ENCODE peak calls at places on chromosomes 6 and 20, in seven cellular contexts. One of them, this sample, is unnamed.

GRCh38 chr6:17394192-17394611 is 807 bp downstream of the CAP2 start:
- DNase-seq in heart left ventricle: peak; percentile 42
- DNase-seq in psoas muscle: peak; percentile 58
- DNase-seq in RWPE1: peak; percentile 83
- DNase-seq in tibial artery: peak; percentile 26
- DNase-seq in A549: peak; percentile 61
- DNase-seq in transverse colon: peak; percentile 51
- DNase-seq in this sample: no peak

GRCh38 chr6:46130665-46131064 is 876 bp downstream of the ENPP4 start:
- DNase-seq in heart left ventricle: no peak
- DNase-seq in tibial artery: peak; percentile 22
- DNase-seq in A549: no peak
- DNase-seq in transverse colon: no peak
- DNase-seq in RWPE1: no peak
- DNase-seq in psoas muscle: no peak
- DNase-seq in this sample: no peak

GRCh38 chr20:48617481-48617880 is 210.3 kb downstream of the PREX1 start:
- DNase-seq in psoas muscle: no peak
- DNase-seq in RWPE1: no peak
- DNase-seq in tibial artery: no peak
- DNase-seq in heart left ventricle: no peak
- DNase-seq in transverse colon: no peak
- DNase-seq in A549: no peak
- DNase-seq in this sample: no peak

GRCh38 chr6:144768676-144769599 is 483.8 kb downstream of the UTRN start:
- DNase-seq in A549: no peak
- DNase-seq in heart left ventricle: no peak
- DNase-seq in RWPE1: no peak
- DNase-seq in transverse colon: no peak
- DNase-seq in tibial artery: no peak
- DNase-seq in psoas muscle: no peak
- DNase-seq in this sample: no peak

GRCh38 chr20:36098364-36098763 is 56.2 kb upstream of the EPB41L1 start:
- DNase-seq in tibial artery: peak; percentile 56
- DNase-seq in psoas muscle: no peak
- DNase-seq in RWPE1: no peak
- DNase-seq in A549: no peak
- DNase-seq in heart left ventricle: peak; percentile 35
- DNase-seq in transverse colon: peak; percentile 67
- DNase-seq in this sample: peak; percentile 72

GRCh38 chr6:82259389-82259788 is 11.8 kb upstream of the IBTK start:
- DNase-seq in heart left ventricle: no peak
- DNase-seq in psoas muscle: no peak
- DNase-seq in tibial artery: no peak
- DNase-seq in transverse colon: no peak
- DNase-seq in RWPE1: no peak
- DNase-seq in A549: no peak
- DNase-seq in this sample: no peak

GRCh38 chr6:158567871-158568401 is 8.0 kb downstream of the TMEM181 start:
- DNase-seq in tibial artery: no peak
- DNase-seq in transverse colon: no peak
- DNase-seq in psoas muscle: no peak
- DNase-seq in heart left ventricle: no peak
- DNase-seq in RWPE1: peak; percentile 39
- DNase-seq in A549: no peak
- DNase-seq in this sample: no peak

GRCh38 chr6:13492357-13492756 is 5.0 kb upstream of the GFOD1 start:
- DNase-seq in RWPE1: no peak
- DNase-seq in transverse colon: no peak
- DNase-seq in tibial artery: no peak
- DNase-seq in heart left ventricle: no peak
- DNase-seq in A549: no peak
- DNase-seq in psoas muscle: no peak
- DNase-seq in this sample: no peak

GRCh38 chr20:59673288-59673997 is 69.1 kb downstream of the PHACTR3 start:
- DNase-seq in RWPE1: no peak
- DNase-seq in A549: no peak
- DNase-seq in transverse colon: no peak
- DNase-seq in psoas muscle: no peak
- DNase-seq in heart left ventricle: no peak
- DNase-seq in tibial artery: no peak
- DNase-seq in this sample: no peak

GRCh38 chr6:5163233-5163632 is 78.1 kb downstream of the PPP1R3G start:
- DNase-seq in RWPE1: no peak
- DNase-seq in tibial artery: no peak
- DNase-seq in psoas muscle: no peak
- DNase-seq in heart left ventricle: no peak
- DNase-seq in A549: no peak
- DNase-seq in transverse colon: no peak
- DNase-seq in this sample: no peak

GRCh38 chr20:63104312-63105181 is 97.8 kb upstream of the BHLHE23 start:
- DNase-seq in A549: no peak
- DNase-seq in tibial artery: no peak
- DNase-seq in transverse colon: no peak
- DNase-seq in heart left ventricle: no peak
- DNase-seq in psoas muscle: no peak
- DNase-seq in RWPE1: no peak
- DNase-seq in this sample: no peak

GRCh38 chr6:24761193-24761835 is 13.4 kb upstream of the GMNN start:
- DNase-seq in transverse colon: peak; percentile 28
- DNase-seq in tibial artery: no peak
- DNase-seq in psoas muscle: no peak
- DNase-seq in heart left ventricle: no peak
- DNase-seq in A549: no peak
- DNase-seq in RWPE1: no peak
- DNase-seq in this sample: peak; percentile 22

GRCh38 chr6:143822584-143823024 is 20.5 kb upstream of the LTV1 start:
- DNase-seq in transverse colon: no peak
- DNase-seq in heart left ventricle: no peak
- DNase-seq in tibial artery: no peak
- DNase-seq in psoas muscle: no peak
- DNase-seq in A549: no peak
- DNase-seq in RWPE1: no peak
- DNase-seq in this sample: no peak

GRCh38 chr20:48294942-48295341 is 509.7 kb upstream of the SULF2 start:
- DNase-seq in RWPE1: no peak
- DNase-seq in A549: no peak
- DNase-seq in psoas muscle: no peak
- DNase-seq in transverse colon: no peak
- DNase-seq in heart left ventricle: no peak
- DNase-seq in tibial artery: no peak
- DNase-seq in this sample: no peak

GRCh38 chr6:127216821-127217789 is 49.6 kb upstream of the RNF146 start:
- DNase-seq in tibial artery: no peak
- DNase-seq in psoas muscle: no peak
- DNase-seq in A549: no peak
- DNase-seq in RWPE1: no peak
- DNase-seq in transverse colon: no peak
- DNase-seq in heart left ventricle: no peak
- DNase-seq in this sample: no peak

GRCh38 chr6:142857609-142858195 is 87.3 kb downstream of the HIVEP2 start:
- DNase-seq in tibial artery: no peak
- DNase-seq in RWPE1: no peak
- DNase-seq in A549: no peak
- DNase-seq in psoas muscle: no peak
- DNase-seq in transverse colon: no peak
- DNase-seq in heart left ventricle: no peak
- DNase-seq in this sample: peak; percentile 43

GRCh38 chr6:113944701-113945100 is 26.2 kb downstream of the HDAC2 start:
- DNase-seq in transverse colon: no peak
- DNase-seq in heart left ventricle: no peak
- DNase-seq in psoas muscle: no peak
- DNase-seq in A549: no peak
- DNase-seq in tibial artery: no peak
- DNase-seq in RWPE1: no peak
- DNase-seq in this sample: no peak

GRCh38 chr6:33668914-33669313 is 42.6 kb downstream of the UQCC2 start:
- DNase-seq in tibial artery: no peak
- DNase-seq in transverse colon: peak; percentile 83
- DNase-seq in psoas muscle: no peak
- DNase-seq in RWPE1: peak; percentile 95
- DNase-seq in heart left ventricle: no peak
- DNase-seq in A549: peak; percentile 48
- DNase-seq in this sample: no peak

GRCh38 chr20:48827880-48828733 is at the start of gene PREX1:
- DNase-seq in A549: peak; percentile 77
- DNase-seq in psoas muscle: peak; percentile 84
- DNase-seq in RWPE1: peak; percentile 70
- DNase-seq in transverse colon: peak; percentile 76
- DNase-seq in heart left ventricle: peak; percentile 89
- DNase-seq in tibial artery: peak; percentile 70
- DNase-seq in this sample: peak; percentile 80

GRCh38 chr20:53579581-53580375 is 13.9 kb downstream of the ZNF217 start:
- DNase-seq in RWPE1: peak; percentile 86
- DNase-seq in psoas muscle: peak; percentile 37
- DNase-seq in A549: no peak
- DNase-seq in transverse colon: peak; percentile 38
- DNase-seq in tibial artery: no peak
- DNase-seq in heart left ventricle: no peak
- DNase-seq in this sample: no peak

GRCh38 chr20:24206995-24207394 is 218.4 kb upstream of the GGTLC1 start:
- DNase-seq in psoas muscle: no peak
- DNase-seq in RWPE1: no peak
- DNase-seq in transverse colon: no peak
- DNase-seq in A549: no peak
- DNase-seq in heart left ventricle: no peak
- DNase-seq in tibial artery: no peak
- DNase-seq in this sample: no peak

GRCh38 chr6:26217714-26218075 is 130.5 kb downstream of the HFE start:
- DNase-seq in RWPE1: no peak
- DNase-seq in transverse colon: no peak
- DNase-seq in heart left ventricle: no peak
- DNase-seq in psoas muscle: no peak
- DNase-seq in A549: no peak
- DNase-seq in tibial artery: no peak
- DNase-seq in this sample: peak; percentile 64

GRCh38 chr6:26175428-26176181 is 88.4 kb downstream of the HFE start:
- DNase-seq in RWPE1: no peak
- DNase-seq in heart left ventricle: no peak
- DNase-seq in psoas muscle: no peak
- DNase-seq in tibial artery: no peak
- DNase-seq in transverse colon: peak; percentile 62
- DNase-seq in A549: no peak
- DNase-seq in this sample: peak; percentile 73

DNA sequence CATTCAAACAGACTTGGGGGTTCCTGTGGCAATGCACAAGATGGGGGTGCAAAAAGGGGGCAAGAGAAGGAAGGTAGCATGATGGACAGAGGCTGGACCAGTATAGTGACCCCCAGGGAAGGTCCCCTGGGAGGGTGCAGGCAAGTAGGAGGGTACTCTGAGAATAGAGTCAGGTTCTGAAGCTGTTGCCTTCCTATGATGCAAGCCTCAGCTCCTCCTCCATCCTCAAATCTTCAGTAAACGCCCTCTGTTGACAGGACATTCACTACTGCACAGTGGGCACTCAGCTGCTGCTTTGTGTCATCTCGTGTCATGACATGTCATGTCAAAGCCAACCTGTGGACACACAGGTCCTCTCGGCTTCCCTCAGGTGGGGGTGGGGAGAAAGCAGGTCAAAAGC is 5.8 kb upstream of the SDCBP2 start:
- DNase-seq in heart left ventricle: no peak
- DNase-seq in transverse colon: no peak
- DNase-seq in RWPE1: no peak
- DNase-seq in tibial artery: no peak
- DNase-seq in psoas muscle: no peak
- DNase-seq in A549: no peak
- DNase-seq in this sample: peak; percentile 6
- H3K27ac ChIP-seq in heart left ventricle: no peak overlapping the region
- H3K27ac ChIP-seq in transverse colon: no peak overlapping the region
- H3K27ac ChIP-seq in RWPE1: peak overlapping the region; percentile 57
- H3K27ac ChIP-seq in tibial artery: no peak overlapping the region
- H3K27ac ChIP-seq in psoas muscle: no peak overlapping the region
- H3K27ac ChIP-seq in A549: no peak overlapping the region
- H3K27ac ChIP-seq in this sample: no peak overlapping the region

GRCh38 chr20:44141873-44142272 is 45.1 kb downstream of the JPH2 start:
- DNase-seq in psoas muscle: no peak
- DNase-seq in A549: no peak
- DNase-seq in RWPE1: no peak
- DNase-seq in transverse colon: no peak
- DNase-seq in tibial artery: no peak
- DNase-seq in heart left ventricle: peak; percentile 64
- DNase-seq in this sample: no peak
- H3K27ac ChIP-seq in psoas muscle: peak overlapping the region; percentile 91
- H3K27ac ChIP-seq in A549: no peak overlapping the region
- H3K27ac ChIP-seq in RWPE1: peak overlapping the region; percentile 8
- H3K27ac ChIP-seq in transverse colon: peak overlapping the region; percentile 81
- H3K27ac ChIP-seq in tibial artery: peak overlapping the region; percentile 92
- H3K27ac ChIP-seq in heart left ventricle: peak overlapping the region; percentile 38
- H3K27ac ChIP-seq in this sample: no peak overlapping the region

GRCh38 chr6:41771058-41771983 is 8.4 kb downstream of the FRS3 start:
- DNase-seq in transverse colon: no peak
- DNase-seq in psoas muscle: no peak
- DNase-seq in heart left ventricle: no peak
- DNase-seq in A549: no peak
- DNase-seq in RWPE1: no peak
- DNase-seq in tibial artery: no peak
- DNase-seq in this sample: no peak
- H3K27ac ChIP-seq in transverse colon: no peak overlapping the region
- H3K27ac ChIP-seq in psoas muscle: no peak overlapping the region
- H3K27ac ChIP-seq in heart left ventricle: no peak overlapping the region
- H3K27ac ChIP-seq in A549: no peak overlapping the region
- H3K27ac ChIP-seq in RWPE1: no peak overlapping the region
- H3K27ac ChIP-seq in tibial artery: no peak overlapping the region
- H3K27ac ChIP-seq in this sample: no peak overlapping the region

GRCh38 chr6:56507517-56507916 is 135.2 kb downstream of the DST start:
- DNase-seq in RWPE1: no peak
- DNase-seq in transverse colon: no peak
- DNase-seq in A549: no peak
- DNase-seq in psoas muscle: no peak
- DNase-seq in tibial artery: peak; percentile 30
- DNase-seq in heart left ventricle: peak; percentile 61
- DNase-seq in this sample: no peak
- H3K27ac ChIP-seq in RWPE1: no peak overlapping the region
- H3K27ac ChIP-seq in transverse colon: peak overlapping the region; percentile 70
- H3K27ac ChIP-seq in A549: no peak overlapping the region
- H3K27ac ChIP-seq in psoas muscle: no peak overlapping the region
- H3K27ac ChIP-seq in tibial artery: peak overlapping the region; percentile 76
- H3K27ac ChIP-seq in heart left ventricle: peak overlapping the region; percentile 73
- H3K27ac ChIP-seq in this sample: no peak overlapping the region

GRCh38 chr6:106162926-106163325 is 76.8 kb downstream of the PRDM1 start:
- DNase-seq in tibial artery: no peak
- DNase-seq in A549: no peak
- DNase-seq in RWPE1: no peak
- DNase-seq in psoas muscle: no peak
- DNase-seq in transverse colon: no peak
- DNase-seq in heart left ventricle: no peak
- DNase-seq in this sample: no peak
- H3K27ac ChIP-seq in tibial artery: no peak overlapping the region
- H3K27ac ChIP-seq in A549: no peak overlapping the region
- H3K27ac ChIP-seq in RWPE1: no peak overlapping the region
- H3K27ac ChIP-seq in psoas muscle: no peak overlapping the region
- H3K27ac ChIP-seq in transverse colon: peak overlapping the region; percentile 70
- H3K27ac ChIP-seq in heart left ventricle: no peak overlapping the region
- H3K27ac ChIP-seq in this sample: peak overlapping the region; percentile 60

This sample was measured in DND-41.